ENCODE peak calls at places on chromosomes 7 and 10, in five cellular contexts. W is HCT116, J is brain microvascular endothelial cell, F is BJ, B is lower leg skin. I is an unnamed sample.

GRCh38 chr10:52729259-52730104 is 43.1 kb downstream of the MBL2 start:
- DNase-seq in W (peak), J (no peak), F (peak), B (no peak), I (peak)

GRCh38 chr7:38664972-38665371 is 33.8 kb upstream of the AMPH start:
- DNase-seq in W (no peak), J (no peak), F (no peak), B (no peak), I (no peak)

GRCh38 chr7:73730485-73730884 is 8.1 kb downstream of the ABHD11 start:
- DNase-seq in W (no peak), J (no peak), F (no peak), B (no peak), I (no peak)

GRCh38 chr7:80244206-80244956 is 109.8 kb downstream of the GNAI1 start:
- DNase-seq in W (no peak), J (no peak), F (no peak), B (no peak), I (no peak)

GRCh38 chr10:60281792-60282353 is 107.8 kb downstream of the ANK3 start:
- DNase-seq in W (no peak), J (no peak), F (no peak), B (no peak), I (no peak)

GRCh38 chr7:50556247-50556976 is 8.8 kb downstream of the DDC start:
- DNase-seq in W (no peak), J (no peak), F (no peak), B (no peak), I (no peak)

GRCh38 chr7:134999136-134999535 is 12.8 kb downstream of the AGBL3 start:
- DNase-seq in W (no peak), J (no peak), F (no peak), B (no peak), I (no peak)

GRCh38 chr7:100604976-100605911 is 3.1 kb downstream of the PCOLCE start:
- DNase-seq in W (no peak), J (no peak), F (no peak), B (no peak), I (no peak)

GRCh38 chr7:117565226-117565625 is 85.4 kb downstream of the CFTR start:
- DNase-seq in W (no peak), J (no peak), F (no peak), B (no peak), I (no peak)

GRCh38 chr7:138120140-138120827 is 44.0 kb downstream of the AKR1D1 start:
- DNase-seq in W (no peak), J (no peak), F (no peak), B (no peak), I (no peak)
- TF ChIP-seq CTCF in W (no peak), J (no peak), F (no peak), B (no peak), I (no peak)

GRCh38 chr7:24229481-24230226 is 54.3 kb upstream of the NPY start:
- DNase-seq in W (no peak), J (no peak), F (no peak), B (no peak), I (no peak)

GRCh38 chr7:24239260-24239659 is 44.7 kb upstream of the NPY start:
- DNase-seq in W (no peak), J (no peak), F (no peak), B (no peak), I (no peak)

GRCh38 chr7:24227603-24228359 is 56.2 kb upstream of the NPY start:
- DNase-seq in W (no peak), J (no peak), F (no peak), B (no peak), I (no peak)

DNA sequence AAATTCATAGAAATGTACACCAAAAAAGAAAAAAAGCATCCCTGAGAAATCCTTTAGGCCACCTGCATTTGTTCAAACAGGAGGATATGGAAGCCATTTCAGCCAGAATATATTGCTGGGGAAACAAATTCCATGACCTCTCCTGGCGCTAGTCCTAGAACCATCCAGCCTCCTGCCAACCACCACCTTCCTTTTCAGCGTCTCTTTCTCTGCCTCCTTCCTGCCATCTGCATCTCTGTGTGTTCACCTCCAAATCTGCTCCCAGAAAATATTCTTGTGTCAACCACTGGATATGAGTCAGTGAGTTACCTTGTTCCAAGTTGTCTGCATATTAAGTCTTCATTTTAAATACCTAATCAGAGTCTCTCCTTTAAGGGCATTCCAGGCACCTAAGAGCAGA is 50.6 kb upstream of the NPY start:
- DNase-seq in W (no peak), J (no peak), F (no peak), B (no peak), I (no peak)
- H3K4me3 ChIP-seq in W (no peak), J (no peak), F (no peak), B (no peak), I (no peak)

GRCh38 chr7:156353352-156353751 is 287.2 kb upstream of the RNF32 start:
- DNase-seq in W (no peak), J (no peak), F (no peak), B (no peak), I (no peak)

GRCh38 chr7:156360835-156361234 is 279.7 kb upstream of the RNF32 start:
- DNase-seq in W (no peak), J (no peak), F (no peak), B (no peak), I (no peak)

GRCh38 chr7:156356551-156356950 is 284.0 kb upstream of the RNF32 start:
- DNase-seq in W (no peak), J (no peak), F (no peak), B (no peak), I (no peak)
- TF ChIP-seq CTCF in W (no peak), J (no peak), F (no peak), B (no peak), I (no peak)

GRCh38 chr10:103555321-103555649 is 61.8 kb downstream of the NEURL1 start:
- DNase-seq in W (no peak), J (no peak), F (no peak), B (no peak), I (no peak)
- H3K4me3 ChIP-seq in W (peak), J (no peak), F (peak), B (no peak), I (peak)

GRCh38 chr7:44261239-44261638 is 60.5 kb downstream of the YKT6 start:
- DNase-seq in W (no peak), J (no peak), F (no peak), B (no peak), I (no peak)
- TF ChIP-seq CTCF in W (no peak), J (no peak), F (no peak), B (no peak), I (no peak)